ENCODE peak calls at places on chromosome 6, in seven cellular contexts. Y is naive thymus-derived CD4-positive, alpha-beta T cell; V is aorta; M is activated gamma-delta T cell treated with Interleukin-2 at 50 U/mL for 16 hours; S is memory B cell; I is NCI-H1436; J is OCI-LY7. K is an unnamed sample.

GRCh38 chr6:28867078-28867414 is 56.7 kb downstream of the TRIM27 start:
- DNase-seq in Y (no peak), V (no peak), M (no peak), S (no peak), I (no peak), J (no peak), K (no peak)

GRCh38 chr6:73340048-73340447 is 14.0 kb downstream of the DPPA5 start:
- DNase-seq in Y (no peak), V (no peak), M (no peak), S (no peak), I (no peak), J (no peak), K (no peak)

GRCh38 chr6:3390698-3391097 is 66.2 kb downstream of the SLC22A23 start:
- DNase-seq in Y (no peak), V (peak), M (no peak), S (no peak), I (no peak), J (no peak), K (no peak)

GRCh38 chr6:150813319-150813992 is 52.0 kb upstream of the MTHFD1L start:
- DNase-seq in Y (no peak), V (no peak), M (no peak), S (peak), I (no peak), J (no peak), K (no peak)

GRCh38 chr6:52502306-52503029 is 74.4 kb downstream of the TRAM2 start:
- DNase-seq in Y (no peak), V (no peak), M (no peak), S (no peak), I (no peak), J (no peak), K (no peak)

GRCh38 chr6:36196049-36196879 is at the start of gene BRPF3:
- DNase-seq in Y (peak), V (peak), M (peak), S (peak), I (peak), J (peak), K (peak)

GRCh38 chr6:76230711-76231110 is 158.2 kb upstream of the IMPG1 start:
- DNase-seq in Y (no peak), V (no peak), M (no peak), S (no peak), I (no peak), J (no peak), K (no peak)

GRCh38 chr6:158279615-158280014 is 32.6 kb upstream of the TULP4 start:
- DNase-seq in Y (no peak), V (no peak), M (no peak), S (no peak), I (no peak), J (no peak), K (no peak)

GRCh38 chr6:136889271-136890193 is 32.6 kb upstream of the SLC35D3 start:
- DNase-seq in Y (no peak), V (no peak), M (no peak), S (no peak), I (no peak), J (no peak), K (no peak)

GRCh38 chr6:131083687-131084086 is 20.6 kb upstream of the EPB41L2 start:
- DNase-seq in Y (no peak), V (no peak), M (no peak), S (no peak), I (no peak), J (no peak), K (no peak)

GRCh38 chr6:113457156-113457555 is 400.0 kb upstream of the MARCKS start:
- DNase-seq in Y (no peak), V (peak), M (no peak), S (no peak), I (no peak), J (no peak), K (no peak)

GRCh38 chr6:63509652-63510352 is 62.5 kb upstream of the LOC128125822 start:
- DNase-seq in Y (no peak), V (peak), M (no peak), S (no peak), I (no peak), J (no peak), K (no peak)

GRCh38 chr6:85368631-85369030 is 81.3 kb upstream of the NT5E start:
- DNase-seq in Y (no peak), V (no peak), M (no peak), S (no peak), I (no peak), J (no peak), K (no peak)

GRCh38 chr6:42045538-42046460 is 4.5 kb upstream of the TAF8 start:
- DNase-seq in Y (peak), V (peak), M (peak), S (no peak), I (peak), J (peak), K (peak)

GRCh38 chr6:154878866-154879491 is 116.1 kb upstream of the TIAM2 start:
- DNase-seq in Y (no peak), V (no peak), M (no peak), S (no peak), I (no peak), J (no peak), K (no peak)

GRCh38 chr6:15955484-15955883 is 173.4 kb upstream of the MYLIP start:
- DNase-seq in Y (no peak), V (no peak), M (no peak), S (no peak), I (no peak), J (no peak), K (no peak)

GRCh38 chr6:31865205-31866118 is 2.8 kb upstream of the NEU1 start:
- DNase-seq in Y (no peak), V (no peak), M (no peak), S (no peak), I (no peak), J (no peak), K (no peak)

GRCh38 chr6:134683783-134684765 is 265.8 kb downstream of the ALDH8A1 start:
- DNase-seq in Y (no peak), V (no peak), M (no peak), S (no peak), I (no peak), J (no peak), K (no peak)

GRCh38 chr6:5084192-5084786 is 852 bp upstream of the PPP1R3G start:
- DNase-seq in Y (no peak), V (no peak), M (no peak), S (peak), I (no peak), J (no peak), K (no peak)

GRCh38 chr6:39189915-39190544 is 39.2 kb downstream of the KCNK5 start:
- DNase-seq in Y (no peak), V (peak), M (no peak), S (no peak), I (no peak), J (peak), K (no peak)

GRCh38 chr6:98054453-98054852 is 771.4 kb upstream of the MMS22L start:
- DNase-seq in Y (no peak), V (no peak), M (no peak), S (no peak), I (no peak), J (peak), K (no peak)

GRCh38 chr6:30744054-30744805 is at the start of gene IER3:
- DNase-seq in Y (peak), V (peak), M (peak), S (peak), I (peak), J (peak), K (peak)

GRCh38 chr6:132135409-132135808 is 184.2 kb upstream of the CCN2 start:
- DNase-seq in Y (no peak), V (no peak), M (no peak), S (no peak), I (no peak), J (no peak), K (no peak)

GRCh38 chr6:18609715-18610114 is 222.6 kb downstream of the RNF144B start:
- DNase-seq in Y (no peak), V (no peak), M (no peak), S (no peak), I (no peak), J (no peak), K (no peak)

GRCh38 chr6:16876201-16876600 is 114.9 kb upstream of the ATXN1 start:
- DNase-seq in Y (no peak), V (no peak), M (no peak), S (no peak), I (no peak), J (no peak), K (no peak)

GRCh38 chr6:43053545-43054205 is at the start of gene CUL7:
- DNase-seq in Y (peak), V (peak), M (peak), S (peak), I (peak), J (peak), K (peak)

GRCh38 chr6:89145461-89145961 is 344 bp upstream of the PM20D2 start:
- DNase-seq in Y (no peak), V (no peak), M (no peak), S (no peak), I (peak), J (peak), K (peak)

GRCh38 chr6:132188865-132189264 is 212.4 kb downstream of the MOXD1 start:
- DNase-seq in Y (no peak), V (no peak), M (no peak), S (no peak), I (no peak), J (no peak), K (no peak)

K was measured in central memory CD4-positive, alpha-beta T cell.